ENCODE peak calls at places on chromosomes 11 and 22, in eight cellular contexts. L is K562, H is psoas muscle, Y is NB4, I is B cell, T is heart left ventricle, Q is fibroblast of mammary gland, D is AG04450. K is an unnamed sample.

GRCh38 chr11:61297341-61297740 is 2.2 kb upstream of the VWCE start:
- DNase-seq in L (no peak), H (no peak), Y (no peak), I (no peak), T (no peak), Q (no peak), D (no peak), K (no peak)

GRCh38 chr11:100203789-100204188 is 483.3 kb upstream of the ARHGAP42 start:
- DNase-seq in L (no peak), H (no peak), Y (no peak), I (no peak), T (no peak), Q (peak; percentile 1), D (no peak), K (no peak)

GRCh38 chr22:23925020-23925606 is 30.9 kb downstream of the MIF start:
- DNase-seq in L (peak; percentile 1), H (no peak), Y (no peak), I (no peak), T (no peak), Q (no peak), D (no peak), K (no peak)

GRCh38 chr11:3380706-3381570 is 2.0 kb upstream of the ZNF195 start:
- DNase-seq in L (no peak), H (no peak), Y (no peak), I (no peak), T (no peak), Q (peak; percentile 55), D (no peak), K (no peak)

GRCh38 chr11:130850185-130850944 is 65.9 kb downstream of the SNX19 start:
- DNase-seq in L (no peak), H (no peak), Y (no peak), I (no peak), T (no peak), Q (no peak), D (no peak), K (no peak)

GRCh38 chr11:24324211-24324610 is 172.6 kb upstream of the LUZP2 start:
- DNase-seq in L (no peak), H (no peak), Y (no peak), I (no peak), T (no peak), Q (no peak), D (no peak), K (no peak)

GRCh38 chr22:41305646-41306045 is 4.3 kb downstream of the ZC3H7B start:
- DNase-seq in L (no peak), H (peak; percentile 75), Y (no peak), I (no peak), T (no peak), Q (peak; percentile 89), D (peak; percentile 8), K (no peak)

GRCh38 chr11:46541593-46542371 is 52.0 kb downstream of the AMBRA1 start:
- DNase-seq in L (peak; percentile 76), H (peak; percentile 85), Y (peak; percentile 23), I (no peak), T (peak; percentile 32), Q (no peak), D (no peak), K (no peak)

GRCh38 chr22:29979645-29980303 is 96.8 kb downstream of the MTMR3 start:
- DNase-seq in L (no peak), H (no peak), Y (no peak), I (no peak), T (no peak), Q (no peak), D (no peak), K (no peak)

GRCh38 chr22:20239063-20239950 is 28.8 kb downstream of the RTN4R start:
- DNase-seq in L (peak; percentile 88), H (peak; percentile 68), Y (peak; percentile 94), I (peak; percentile 24), T (peak; percentile 78), Q (peak; percentile 14), D (no peak), K (no peak)

GRCh38 chr11:47765086-47765485 is 2.1 kb downstream of the FNBP4 start:
- DNase-seq in L (no peak), H (no peak), Y (no peak), I (no peak), T (no peak), Q (no peak), D (no peak), K (no peak)

GRCh38 chr22:47106806-47107205 is 344.4 kb downstream of the TBC1D22A start:
- DNase-seq in L (no peak), H (no peak), Y (no peak), I (no peak), T (no peak), Q (no peak), D (no peak), K (no peak)

GRCh38 chr22:26170795-26171194 is 1.5 kb downstream of the SEZ6L start:
- DNase-seq in L (peak; percentile 67), H (no peak), Y (peak; percentile 29), I (no peak), T (peak; percentile 33), Q (no peak), D (no peak), K (no peak)

GRCh38 chr11:58286249-58286648 is 18.2 kb upstream of the OR10W1 start:
- DNase-seq in L (peak; percentile 7), H (no peak), Y (peak; percentile 56), I (peak; percentile 10), T (no peak), Q (peak; percentile 47), D (peak; percentile 16), K (no peak)

GRCh38 chr22:40922484-40923303 is 28.5 kb upstream of the RBX1 start:
- DNase-seq in L (peak; percentile 26), H (no peak), Y (peak; percentile 70), I (peak; percentile 79), T (no peak), Q (peak; percentile 76), D (peak; percentile 41), K (no peak)

GRCh38 chr11:19382131-19382611 is 141.4 kb upstream of the E2F8 start:
- DNase-seq in L (no peak), H (no peak), Y (no peak), I (no peak), T (no peak), Q (no peak), D (no peak), K (no peak)

GRCh38 chr11:34288482-34288881 is 69.3 kb downstream of the ABTB2 start:
- DNase-seq in L (no peak), H (no peak), Y (no peak), I (no peak), T (no peak), Q (no peak), D (no peak), K (no peak)

GRCh38 chr22:47173535-47174021 is 411.1 kb downstream of the TBC1D22A start:
- DNase-seq in L (no peak), H (peak; percentile 39), Y (no peak), I (no peak), T (peak; percentile 12), Q (no peak), D (no peak), K (no peak)

GRCh38 chr11:102813484-102813883 is 15.5 kb upstream of the MMP1 start:
- DNase-seq in L (no peak), H (no peak), Y (no peak), I (no peak), T (no peak), Q (no peak), D (no peak), K (no peak)

GRCh38 chr11:102810943-102811528 is 13.1 kb upstream of the MMP1 start:
- DNase-seq in L (no peak), H (no peak), Y (peak; percentile 18), I (no peak), T (no peak), Q (peak; percentile 38), D (no peak), K (no peak)

GRCh38 chr11:102806296-102806695 is 8.3 kb upstream of the MMP1 start:
- DNase-seq in L (no peak), H (no peak), Y (no peak), I (no peak), T (no peak), Q (no peak), D (peak; percentile 24), K (no peak)

GRCh38 chr11:102812188-102812587 is 14.2 kb upstream of the MMP1 start:
- DNase-seq in L (no peak), H (no peak), Y (no peak), I (no peak), T (no peak), Q (no peak), D (no peak), K (no peak)

GRCh38 chr11:102807921-102808320 is 10.0 kb upstream of the MMP1 start:
- DNase-seq in L (peak; percentile 15), H (no peak), Y (peak; percentile 24), I (no peak), T (no peak), Q (peak; percentile 21), D (no peak), K (no peak)
- TF ChIP-seq CTCF in L (peak; percentile 41), H (no peak), Y (peak; percentile 31), I (no peak), T (no peak), Q (peak; percentile 32), D (peak; percentile 30), K (no peak)

DNA sequence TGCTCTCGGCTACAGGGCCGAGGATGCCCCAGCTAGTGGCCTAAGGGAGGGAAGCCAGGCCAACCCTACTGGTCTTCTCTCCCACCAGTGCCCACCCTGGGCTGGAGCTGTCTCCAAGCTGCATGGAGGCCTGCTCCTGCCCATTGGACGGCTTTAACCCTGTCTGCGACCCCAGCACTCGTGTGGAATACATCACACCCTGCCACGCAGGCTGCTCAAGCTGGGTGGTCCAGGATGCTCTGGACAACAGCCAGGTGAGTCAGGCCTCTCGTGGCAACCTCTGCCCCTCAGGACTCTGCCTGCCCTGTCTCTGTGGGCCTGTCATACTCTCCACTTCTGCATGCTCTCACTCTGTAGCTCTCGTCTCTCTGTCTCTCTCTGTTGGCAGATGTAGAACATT is 44.1 kb upstream of the TPBGL start:
- DNase-seq in L (no peak), H (no peak), Y (no peak), I (no peak), T (no peak), Q (no peak), D (no peak), K (no peak)
- TF ChIP-seq CTCF in L (no peak), H (no peak), Y (no peak), I (no peak), T (no peak), Q (no peak), D (no peak), K (no peak)

GRCh38 chr11:36478700-36479329 is 31.3 kb downstream of the TRAF6 start:
- DNase-seq in L (no peak), H (no peak), Y (peak; percentile 59), I (peak; percentile 62), T (no peak), Q (peak; percentile 63), D (no peak), K (no peak)
- TF ChIP-seq CTCF in L (peak; percentile 55), H (peak; percentile 53), Y (peak; percentile 54), I (peak; percentile 63), T (peak; percentile 25), Q (peak; percentile 67), D (peak; percentile 77), K (no peak)

DNA sequence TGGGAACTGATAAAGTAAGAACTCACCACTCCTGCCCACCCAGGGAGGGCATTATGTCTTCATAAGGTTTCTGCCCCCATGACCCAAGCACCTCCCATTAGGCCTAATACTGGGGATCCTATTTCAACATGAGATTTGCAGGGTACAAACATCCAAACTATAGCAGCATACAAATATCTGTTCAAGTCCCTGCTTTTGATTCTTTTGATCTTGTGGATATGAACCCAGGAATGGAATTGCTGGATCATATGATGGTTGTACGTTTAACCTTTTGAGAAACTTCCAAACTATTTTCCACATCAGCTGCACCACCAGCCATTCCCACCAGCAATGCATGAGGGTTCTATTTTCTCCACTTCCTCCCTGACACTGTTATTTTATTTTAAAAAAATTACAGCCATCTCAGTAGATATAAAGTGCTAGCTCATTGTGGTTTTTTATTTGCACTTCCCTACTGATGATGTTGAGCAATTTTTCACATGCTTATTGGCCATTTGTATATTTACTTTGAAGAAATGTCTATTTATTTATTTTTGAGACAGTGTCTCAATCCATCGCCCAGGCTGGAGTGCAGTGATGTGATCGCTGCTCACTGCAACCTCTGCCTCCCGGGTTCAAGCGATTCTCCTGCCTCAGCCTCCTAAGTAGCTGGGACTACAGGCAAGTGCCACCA is 7.1 kb upstream of the ATG16L2 start:
- DNase-seq in L (no peak), H (no peak), Y (peak; percentile 82), I (no peak), T (no peak), Q (no peak), D (no peak), K (no peak)
- TF ChIP-seq CTCF in L (no peak), H (no peak), Y (no peak), I (no peak), T (no peak), Q (no peak), D (no peak), K (no peak)

K was measured in omental fat pad.